ENCODE peak calls at places on chromosomes 13 and 19, in six cellular contexts. M, Q, P, C, W and R are unnamed samples.

GRCh38 chr19:31286491-31286890 is 62.7 kb downstream of the TSHZ3 start:
- DNase-seq in C (no peak), M (no peak), P (no peak), W (no peak), Q (no peak), R (peak)

GRCh38 chr13:73025212-73026012 is 33.4 kb upstream of the KLF5 start:
- DNase-seq in W (peak), C (no peak), P (no peak), M (no peak), Q (peak), R (no peak)

GRCh38 chr19:41624515-41624914 is 2.4 kb downstream of the CEACAM4 start:
- DNase-seq in W (no peak), Q (no peak), P (no peak), C (no peak), M (no peak), R (no peak)

GRCh38 chr13:99335087-99335486 is 27.9 kb upstream of the GPR183 start:
- DNase-seq in W (no peak), P (no peak), M (no peak), Q (no peak), C (no peak), R (no peak)

GRCh38 chr13:77274126-77274525 is 52.8 kb downstream of the MYCBP2 start:
- DNase-seq in W (no peak), Q (no peak), M (no peak), C (no peak), P (no peak), R (no peak)

GRCh38 chr19:1468274-1469199 is 10.5 kb downstream of the C19orf25 start:
- DNase-seq in C (no peak), W (peak), P (no peak), Q (no peak), M (peak), R (no peak)

GRCh38 chr19:41886761-41887710 is 4.1 kb downstream of the ARHGEF1 start:
- DNase-seq in M (no peak), W (no peak), Q (no peak), C (no peak), P (no peak), R (no peak)

GRCh38 chr19:6233051-6233826 is 46.5 kb downstream of the MLLT1 start:
- DNase-seq in Q (no peak), M (no peak), C (no peak), P (no peak), W (peak), R (no peak)

GRCh38 chr19:42290523-42291436 is 11.2 kb upstream of the PRR19 start:
- DNase-seq in M (no peak), W (no peak), P (no peak), C (no peak), Q (no peak), R (no peak)

GRCh38 chr19:4210166-4210731 is 19.1 kb upstream of the EBI3 start:
- DNase-seq in W (no peak), M (no peak), Q (no peak), P (no peak), C (no peak), R (no peak)

GRCh38 chr19:4213116-4213515 is 16.2 kb upstream of the EBI3 start:
- DNase-seq in M (no peak), Q (no peak), C (no peak), P (no peak), W (no peak), R (no peak)

GRCh38 chr19:4206818-4207484 is 22.4 kb upstream of the EBI3 start:
- DNase-seq in Q (no peak), P (no peak), M (no peak), C (no peak), W (peak), R (no peak)

DNA sequence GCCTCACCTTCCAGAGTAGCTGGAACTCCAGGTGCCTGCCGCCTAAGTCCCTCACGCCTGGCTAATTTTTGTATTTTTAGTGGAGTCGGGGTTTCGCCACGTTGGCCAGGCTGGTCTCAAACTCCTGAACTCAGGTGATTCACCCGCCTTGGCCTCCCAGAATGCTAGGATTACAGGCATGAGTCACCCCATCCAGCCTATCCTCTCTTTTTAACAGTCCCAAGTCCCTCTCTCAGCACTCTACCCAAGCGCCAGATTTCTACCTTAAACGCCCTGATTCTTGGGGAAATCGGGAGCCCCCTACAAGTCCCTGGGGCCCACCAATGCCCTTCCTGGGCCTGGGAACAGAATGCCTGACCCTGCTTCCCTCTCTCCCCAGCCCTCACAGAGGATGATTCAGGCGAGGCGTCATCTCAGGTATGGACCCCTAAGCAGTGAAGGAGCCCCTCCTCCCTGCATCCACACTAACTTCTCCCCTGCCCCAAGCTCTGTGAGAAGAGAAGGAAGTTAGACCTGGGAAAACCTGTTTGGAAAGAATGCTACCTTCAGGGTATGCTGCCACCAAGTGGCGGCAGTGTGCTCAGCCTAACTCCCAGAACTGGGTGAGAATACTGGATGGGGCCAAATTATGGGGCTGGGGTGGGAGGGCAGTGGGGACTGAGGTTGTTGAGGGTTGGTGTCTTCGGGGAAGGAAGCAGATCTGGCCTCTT is 20.8 kb upstream of the EBI3 start:
- DNase-seq in C (no peak), Q (no peak), P (no peak), M (peak), W (peak), R (no peak)
- TF ChIP-seq CTCF in C (peak), Q (no peak), P (peak), M (peak), W (peak), R (no peak)

GRCh38 chr13:28659611-28659970 is 661 bp downstream of the POMP start:
- DNase-seq in P (no peak), C (no peak), W (peak), M (peak), Q (peak), R (no peak)

GRCh38 chr13:28658539-28658795 is 463 bp upstream of the POMP start:
- DNase-seq in P (no peak), Q (no peak), C (no peak), M (no peak), W (no peak), R (no peak)

GRCh38 chr13:28655566-28655965 is 3.4 kb upstream of the POMP start:
- DNase-seq in M (no peak), P (no peak), Q (no peak), C (no peak), W (peak), R (no peak)

GRCh38 chr13:28658796-28659610 is at the start of gene POMP:
- DNase-seq in C (peak), W (peak), Q (peak), P (peak), M (peak), R (peak)

DNA sequence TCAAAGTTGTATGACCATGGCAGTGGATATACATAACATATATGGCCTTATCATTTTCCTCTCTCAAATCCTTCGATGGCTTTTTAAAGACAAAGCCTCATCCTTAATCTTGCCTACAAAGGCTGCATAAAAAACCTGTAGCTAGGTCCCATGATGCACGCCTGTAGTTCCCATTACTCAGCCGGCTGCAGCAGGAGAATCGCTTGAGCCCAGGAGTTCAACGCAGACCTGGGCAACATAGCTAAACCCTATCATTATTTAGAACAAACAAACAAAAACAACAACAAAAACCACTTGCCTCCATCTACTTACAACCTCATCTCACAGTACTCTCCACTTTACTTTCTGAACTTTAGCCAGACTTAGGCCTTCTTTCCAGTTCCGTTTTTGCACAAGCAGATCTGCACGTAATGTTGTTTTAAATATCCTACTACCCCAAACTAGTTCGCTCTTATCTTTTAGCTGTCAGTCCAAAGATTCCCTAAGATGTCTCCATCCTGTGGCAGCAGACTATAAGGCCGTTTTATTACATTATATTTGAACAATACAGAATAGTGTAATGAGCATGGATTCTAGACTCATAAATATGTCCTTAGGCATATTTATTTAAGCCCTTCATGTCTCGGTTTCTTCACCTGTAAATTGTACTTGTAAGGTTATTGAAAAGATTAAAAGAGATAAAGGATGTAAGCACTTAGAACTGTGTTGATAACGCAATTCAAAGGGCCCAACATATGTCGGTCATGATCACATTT is 969 bp upstream of the POMP start:
- DNase-seq in C (no peak), M (no peak), Q (no peak), P (peak), W (peak), R (no peak)
- TF ChIP-seq CTCF in C (no peak), M (peak), Q (no peak), P (no peak), W (peak), R (no peak)

GRCh38 chr19:10332158-10332964 is 968 bp downstream of the RAVER1 start:
- DNase-seq in C (no peak), M (no peak), P (no peak), W (no peak), Q (no peak), R (no peak)
- TF ChIP-seq CTCF in C (no peak), M (no peak), P (no peak), W (no peak), Q (no peak), R (no peak)

DNA sequence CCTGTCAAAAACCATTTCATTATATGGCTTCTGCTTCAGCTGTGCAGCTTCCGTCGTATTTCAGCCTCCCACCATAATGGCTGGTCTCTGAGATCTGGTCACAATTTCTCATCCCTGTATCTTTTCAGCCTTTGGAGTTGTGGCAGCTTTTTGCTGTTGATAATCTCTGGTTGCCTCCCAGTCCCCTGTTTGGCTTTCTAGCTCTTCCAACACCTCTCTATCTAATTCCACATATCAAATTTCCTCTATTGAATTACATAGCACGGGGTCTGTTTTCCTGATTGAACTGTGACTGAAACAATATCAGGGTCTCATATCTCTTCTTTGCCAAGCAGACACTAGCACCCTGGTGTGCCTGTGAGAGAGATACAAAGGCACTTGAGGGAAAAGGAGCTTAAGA is 222.1 kb upstream of the OBI1 start:
- DNase-seq in C (no peak), W (no peak), M (no peak), Q (no peak), P (no peak), R (no peak)
- TF ChIP-seq CTCF in C (no peak), W (no peak), M (no peak), Q (no peak), P (no peak), R (no peak)

DNA sequence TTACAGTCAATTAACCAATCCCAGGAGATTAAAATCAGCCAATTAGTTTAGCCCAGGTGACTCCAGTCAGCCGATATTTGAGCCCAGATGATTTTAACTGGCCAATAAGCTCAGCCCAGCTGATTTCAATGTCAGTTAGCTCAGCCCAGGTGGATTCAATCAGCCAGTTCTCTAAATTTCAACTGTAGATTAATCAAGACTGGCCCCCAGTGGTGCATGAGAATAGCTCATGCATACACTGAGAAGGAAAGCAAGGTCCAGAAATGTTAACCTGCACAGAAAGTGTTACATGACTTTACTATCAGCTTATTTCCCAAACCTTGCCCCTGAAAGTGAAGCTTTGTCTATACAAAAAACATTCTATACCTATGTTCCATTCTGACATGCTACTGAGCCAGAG is 55.4 kb upstream of the ZNF724 start:
- DNase-seq in M (no peak), Q (peak), C (no peak), W (no peak), P (no peak), R (no peak)
- TF ChIP-seq CTCF in M (no peak), Q (no peak), C (no peak), W (no peak), P (no peak), R (no peak)